ENCODE peak calls at places on chromosomes 6 and 20, in four cellular contexts. One of them, this sample, is unnamed.

GRCh38 chr6:158536084-158536890 is 23.6 kb upstream of the TMEM181 start:
- DNase-seq in tibial nerve: peak
- DNase-seq in suprapubic skin: no peak
- DNase-seq in thyroid gland: peak
- DNase-seq in this sample: no peak

GRCh38 chr6:151723152-151723551 is 84.3 kb upstream of the ESR1 start:
- DNase-seq in thyroid gland: no peak
- DNase-seq in tibial nerve: no peak
- DNase-seq in suprapubic skin: no peak
- DNase-seq in this sample: no peak

GRCh38 chr20:25019381-25020155 is 27.0 kb upstream of the APMAP start:
- DNase-seq in thyroid gland: peak
- DNase-seq in suprapubic skin: peak
- DNase-seq in tibial nerve: no peak
- DNase-seq in this sample: no peak

GRCh38 chr20:22282696-22283095 is 301.7 kb downstream of the FOXA2 start:
- DNase-seq in thyroid gland: no peak
- DNase-seq in suprapubic skin: no peak
- DNase-seq in tibial nerve: no peak
- DNase-seq in this sample: no peak

GRCh38 chr6:152922706-152923105 is 60.1 kb downstream of the FBXO5 start:
- DNase-seq in suprapubic skin: no peak
- DNase-seq in tibial nerve: no peak
- DNase-seq in thyroid gland: no peak
- DNase-seq in this sample: peak

GRCh38 chr6:13709698-13710551 is 1.7 kb downstream of the RANBP9 start:
- DNase-seq in thyroid gland: no peak
- DNase-seq in suprapubic skin: no peak
- DNase-seq in tibial nerve: no peak
- DNase-seq in this sample: no peak

GRCh38 chr20:10696650-10697049 is 22.9 kb upstream of the JAG1 start:
- DNase-seq in thyroid gland: no peak
- DNase-seq in tibial nerve: no peak
- DNase-seq in suprapubic skin: no peak
- DNase-seq in this sample: no peak

GRCh38 chr6:8207191-8207868 is 105.0 kb upstream of the EEF1E1 start:
- DNase-seq in thyroid gland: no peak
- DNase-seq in tibial nerve: no peak
- DNase-seq in suprapubic skin: no peak
- DNase-seq in this sample: no peak

GRCh38 chr6:161272600-161273355 is 1.1 kb downstream of the AGPAT4 start:
- DNase-seq in suprapubic skin: no peak
- DNase-seq in thyroid gland: no peak
- DNase-seq in tibial nerve: peak
- DNase-seq in this sample: no peak

DNA sequence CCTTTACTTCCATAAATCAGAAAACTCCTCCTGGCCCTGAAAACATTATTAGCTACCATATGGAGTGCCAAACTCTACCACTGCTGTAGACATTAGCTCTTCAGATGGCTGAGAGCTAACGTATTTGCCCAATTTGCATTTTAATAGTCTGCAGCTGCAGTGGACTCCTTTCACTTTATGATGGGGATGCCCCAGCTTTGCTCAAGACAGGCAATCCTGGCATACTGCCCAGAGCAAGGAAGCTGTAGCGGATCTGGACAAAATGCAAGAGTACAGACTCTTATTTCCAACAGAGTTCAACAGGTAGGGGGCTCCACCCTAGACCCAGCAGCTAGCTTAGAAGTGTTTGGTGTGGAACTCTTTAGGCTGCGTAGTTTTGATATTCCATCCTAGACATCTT is 246.7 kb downstream of the FOXC1 start:
- DNase-seq in suprapubic skin: no peak
- DNase-seq in thyroid gland: peak
- DNase-seq in tibial nerve: peak
- DNase-seq in this sample: no peak
- TF ChIP-seq CTCF in suprapubic skin: no peak
- TF ChIP-seq CTCF in thyroid gland: no peak
- TF ChIP-seq CTCF in tibial nerve: no peak
- TF ChIP-seq CTCF in this sample: no peak

GRCh38 chr6:36130672-36131516 is 581 bp downstream of the MAPK13 start:
- DNase-seq in tibial nerve: no peak
- DNase-seq in suprapubic skin: peak
- DNase-seq in thyroid gland: peak
- DNase-seq in this sample: peak
- TF ChIP-seq POLR2A in tibial nerve: no peak
- TF ChIP-seq POLR2A in suprapubic skin: no peak
- TF ChIP-seq POLR2A in thyroid gland: no peak
- TF ChIP-seq POLR2A in this sample: no peak

GRCh38 chr20:16017656-16018055 is 555.6 kb downstream of the KIF16B start:
- DNase-seq in suprapubic skin: no peak
- DNase-seq in thyroid gland: no peak
- DNase-seq in tibial nerve: no peak
- DNase-seq in this sample: no peak
- H3K27ac ChIP-seq in suprapubic skin: no peak
- H3K27ac ChIP-seq in thyroid gland: no peak
- H3K27ac ChIP-seq in tibial nerve: no peak
- H3K27ac ChIP-seq in this sample: no peak

GRCh38 chr20:14741616-14742015 is 404.2 kb upstream of the FLRT3 start:
- DNase-seq in suprapubic skin: no peak
- DNase-seq in thyroid gland: no peak
- DNase-seq in tibial nerve: no peak
- DNase-seq in this sample: no peak
- TF ChIP-seq CTCF in suprapubic skin: no peak
- TF ChIP-seq CTCF in thyroid gland: peak
- TF ChIP-seq CTCF in tibial nerve: no peak
- TF ChIP-seq CTCF in this sample: no peak